ENCODE peak calls at places on chromosomes 4 and X, in four cellular contexts. M, N, L and U are unnamed samples.

GRCh38 chr4:113503691-113504090 is 257.8 kb downstream of the CAMK2D start:
- ATAC-seq in L (no peak), M (no peak), N (no peak), U (no peak)

GRCh38 chrX:39984191-39984956 is 113.4 kb downstream of the BCOR start:
- ATAC-seq in L (no peak), M (peak), N (no peak), U (peak)

GRCh38 chrX:69146739-69147138 is 18.5 kb downstream of the PJA1 start:
- ATAC-seq in L (no peak), N (peak), M (no peak), U (no peak)

GRCh38 chr4:94349193-94349592 is 6.6 kb upstream of the HPGDS start:
- ATAC-seq in N (no peak), L (peak), M (no peak), U (no peak)

GRCh38 chr4:157023941-157024340 is 52.0 kb upstream of the GLRB start:
- ATAC-seq in L (no peak), M (no peak), N (no peak), U (no peak)

GRCh38 chrX:103309860-103310591 is 764 bp downstream of the BEX2 start:
- ATAC-seq in M (peak), L (no peak), N (peak), U (peak)

GRCh38 chr4:113978561-113979156 is 788 bp downstream of the ARSJ start:
- ATAC-seq in N (no peak), M (peak), L (no peak), U (peak)

GRCh38 chr4:185143596-185143969 is 517 bp downstream of the SLC25A4 start:
- ATAC-seq in M (peak), N (peak), L (peak), U (peak)

GRCh38 chr4:54082168-54082567 is 17.8 kb upstream of the CHIC2 start:
- ATAC-seq in M (peak), N (no peak), L (no peak), U (peak)

GRCh38 chrX:96182366-96182765 is 502.3 kb upstream of the DIAPH2 start:
- ATAC-seq in L (no peak), N (no peak), M (peak), U (peak)